ENCODE peak calls at places on chromosomes 3 and 15, in ten cellular contexts. D, W, R, L, F, I, E, V, M and G are unnamed samples.

GRCh38 chr3:136750209-136750921 is 1.8 kb downstream of the STAG1 start:
- DNase-seq in W (no peak), F (no peak), L (no peak), D (no peak), E (no peak), I (no peak), V (no peak), M (no peak), R (no peak), G (peak; percentile 35)

GRCh38 chr15:100731259-100732156 is 129.1 kb downstream of the ASB7 start:
- DNase-seq in E (no peak), R (no peak), L (no peak), F (no peak), V (no peak), I (no peak), M (no peak), D (no peak), W (no peak), G (no peak)

GRCh38 chr3:13504161-13504831 is 24.2 kb downstream of the HDAC11 start:
- DNase-seq in R (no peak), L (no peak), I (no peak), F (no peak), W (no peak), D (no peak), M (no peak), E (peak; percentile 36), V (no peak), G (peak; percentile 76)

GRCh38 chr15:83380682-83381081 is 66.5 kb upstream of the SH3GL3 start:
- DNase-seq in I (no peak), M (peak; percentile 21), F (peak; percentile 31), D (no peak), E (no peak), V (peak; percentile 84), L (peak; percentile 45), W (peak; percentile 7), R (peak; percentile 15), G (peak; percentile 42)

GRCh38 chr3:189786479-189787064 is 155.4 kb downstream of the TP63 start:
- DNase-seq in I (no peak), M (no peak), R (no peak), D (no peak), E (no peak), W (no peak), V (no peak), F (no peak), L (no peak), G (no peak)

GRCh38 chr3:183966361-183966791 is 51.3 kb downstream of the ABCC5 start:
- DNase-seq in F (no peak), D (no peak), E (no peak), W (no peak), R (no peak), V (peak; percentile 2), I (no peak), M (no peak), L (peak; percentile 71), G (no peak)

GRCh38 chr15:78681306-78682012 is 40.4 kb upstream of the CHRNB4 start:
- DNase-seq in V (no peak), I (no peak), D (no peak), M (no peak), R (no peak), F (no peak), L (no peak), W (no peak), E (no peak), G (no peak)

GRCh38 chr3:27357665-27358258 is 11.4 kb downstream of the NEK10 start:
- DNase-seq in F (peak; percentile 32), V (peak; percentile 38), W (no peak), M (peak; percentile 25), L (peak; percentile 57), D (peak; percentile 51), I (peak; percentile 56), E (no peak), R (peak; percentile 28), G (peak; percentile 67)

GRCh38 chr3:10753964-10754363 is 62.1 kb upstream of the SLC6A11 start:
- DNase-seq in F (peak; percentile 44), V (peak; percentile 49), E (peak; percentile 63), D (no peak), M (peak; percentile 32), R (peak; percentile 21), W (no peak), I (no peak), L (peak; percentile 66), G (peak; percentile 31)

GRCh38 chr3:18443670-18444596 is 18.8 kb upstream of the SATB1 start:
- DNase-seq in V (no peak), W (no peak), F (no peak), L (peak; percentile 57), I (no peak), R (no peak), D (no peak), E (peak; percentile 50), M (no peak), G (no peak)

GRCh38 chr15:43799209-43799944 is 643 bp downstream of the SERINC4 start:
- DNase-seq in L (no peak), V (no peak), F (no peak), M (no peak), I (no peak), W (no peak), E (no peak), D (no peak), R (no peak), G (no peak)

DNA sequence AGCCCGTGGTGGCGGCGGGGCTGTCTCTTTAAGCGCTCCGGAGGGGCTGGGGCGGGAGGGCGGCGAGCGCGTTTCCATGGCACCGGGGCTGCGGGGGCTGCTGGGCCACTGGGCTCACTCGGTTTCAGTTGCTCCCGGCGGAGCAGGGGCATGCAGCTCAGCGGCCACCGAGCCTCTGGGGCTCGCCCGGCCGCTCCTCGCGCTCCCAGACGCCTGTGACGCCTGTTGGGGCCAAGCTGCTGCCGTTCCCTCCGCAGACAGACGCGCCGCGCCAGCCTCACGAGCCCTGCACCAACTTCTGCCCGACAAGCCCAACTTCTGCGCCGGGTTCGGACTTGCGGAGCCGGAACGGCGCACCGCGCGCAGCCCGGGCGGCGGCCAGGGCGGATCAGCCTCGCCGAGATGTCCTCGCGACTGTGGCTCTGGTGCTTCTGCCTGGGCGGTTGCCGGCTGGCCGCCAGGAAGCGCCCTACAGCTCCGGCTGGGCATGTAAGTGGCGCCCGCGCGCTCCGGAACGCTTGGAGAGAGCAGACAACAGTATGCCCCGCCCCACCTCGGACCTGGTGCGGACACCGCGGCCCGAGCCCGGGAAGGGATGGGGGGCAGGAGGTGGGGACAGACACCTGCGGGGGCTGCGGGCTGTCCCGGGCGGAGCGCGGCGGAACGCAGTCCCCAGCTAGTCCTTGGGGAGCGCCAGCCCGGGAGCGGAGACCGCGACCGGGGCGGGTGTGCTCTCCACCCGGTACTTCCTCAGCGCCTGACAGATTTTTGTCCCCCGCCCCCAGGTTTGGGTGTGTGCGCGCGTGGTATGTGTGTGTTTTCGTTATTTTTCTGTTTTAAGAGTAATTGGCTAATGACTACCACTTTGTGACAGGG is 154.1 kb upstream of the GOLIM4 start:
- DNase-seq in L (peak; percentile 77), F (peak; percentile 51), M (peak; percentile 50), I (peak; percentile 77), V (peak; percentile 74), W (peak; percentile 16), E (peak; percentile 82), D (peak; percentile 55), R (peak; percentile 73), G (peak; percentile 79)
- TF ChIP-seq CTCF in L (no peak), F (peak; percentile 33), M (no peak), I (no peak), V (no peak), W (peak; percentile 23), E (peak; percentile 10), D (no peak), R (peak; percentile 29), G (peak; percentile 48)

GRCh38 chr15:92021765-92022164 is 168.3 kb downstream of the SLCO3A1 start:
- DNase-seq in M (no peak), E (no peak), D (no peak), W (no peak), F (no peak), L (no peak), V (no peak), R (no peak), I (no peak), G (no peak)
- H3K4me3 ChIP-seq in M (no peak overlapping the region), E (no peak overlapping the region), D (no peak overlapping the region), W (no peak overlapping the region), F (no peak overlapping the region), L (no peak overlapping the region), V (no peak overlapping the region), R (no peak overlapping the region), I (no peak overlapping the region), G (no peak overlapping the region)

GRCh38 chr3:160842021-160843005 is 86.3 kb downstream of the PPM1L start:
- DNase-seq in I (no peak), D (no peak), M (no peak), F (no peak), E (no peak), V (no peak), R (no peak), W (no peak), L (no peak), G (no peak)

GRCh38 chr3:160841455-160841854 is 85.4 kb downstream of the PPM1L start:
- DNase-seq in I (no peak), D (no peak), M (no peak), L (no peak), W (no peak), V (no peak), E (no peak), F (no peak), R (no peak), G (no peak)

GRCh38 chr3:160840590-160840989 is 84.6 kb downstream of the PPM1L start:
- DNase-seq in E (no peak), M (no peak), V (no peak), I (no peak), D (no peak), F (no peak), W (no peak), R (no peak), L (no peak), G (no peak)

DNA sequence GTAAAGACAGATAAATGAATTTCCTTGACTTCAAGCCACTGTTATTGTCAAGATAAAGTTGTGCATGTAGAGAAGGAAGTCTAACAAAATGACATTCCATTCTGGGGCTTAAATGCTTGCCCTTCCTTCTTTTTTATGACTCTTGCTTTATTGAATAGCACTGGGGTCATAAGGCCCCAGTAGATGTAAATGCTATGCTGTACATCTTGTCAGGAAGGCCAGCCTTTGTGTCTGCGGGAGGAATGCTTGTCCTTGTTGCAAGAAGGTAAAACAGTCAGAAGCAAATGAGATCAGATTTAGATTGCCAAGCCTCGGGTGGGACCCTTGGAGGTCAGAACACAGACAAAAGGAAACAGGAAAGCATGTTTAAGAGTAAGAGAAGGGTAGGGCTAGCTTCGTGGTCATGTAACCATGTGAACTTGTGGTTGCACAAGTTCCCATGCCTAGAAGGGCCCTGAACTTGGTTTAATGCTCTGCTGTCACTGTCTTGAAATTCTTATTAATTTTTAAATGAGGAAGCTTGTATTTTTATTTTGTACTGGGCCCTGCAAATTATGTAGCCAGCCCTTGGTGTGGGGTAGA is 81.5 kb downstream of the PPM1L start:
- DNase-seq in V (no peak), E (no peak), I (no peak), F (no peak), D (peak; percentile 23), M (no peak), W (no peak), R (no peak), L (no peak), G (no peak)
- TF ChIP-seq CTCF in V (no peak), E (no peak), I (no peak), F (no peak), D (no peak), M (no peak), W (no peak), R (no peak), L (no peak), G (no peak)

DNA sequence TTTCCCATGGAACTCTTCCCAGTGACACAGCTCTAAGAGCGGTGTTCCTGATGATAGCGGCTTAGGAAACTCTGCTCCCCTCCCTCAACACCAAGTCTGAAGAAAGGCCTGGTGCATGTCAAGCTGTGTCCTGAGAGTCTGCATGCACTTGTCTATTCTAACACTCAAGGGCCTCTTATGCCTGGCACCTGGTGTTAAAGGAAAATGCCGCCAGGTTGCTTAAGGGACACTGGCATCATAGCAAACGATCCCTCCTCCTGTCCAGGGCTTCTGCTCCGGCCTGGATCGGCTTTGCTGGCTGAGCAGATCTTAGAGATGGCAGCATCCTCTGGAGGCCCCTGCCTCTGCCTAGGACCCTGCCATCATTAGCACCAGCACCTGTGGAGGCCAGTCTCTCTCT is 121.7 kb downstream of the MEGF11 start:
- DNase-seq in W (no peak), R (no peak), E (no peak), D (no peak), L (peak; percentile 5), F (no peak), V (no peak), I (peak; percentile 34), M (no peak), G (no peak)
- H3K4me3 ChIP-seq in W (no peak overlapping the region), R (no peak overlapping the region), E (no peak overlapping the region), D (no peak overlapping the region), L (no peak overlapping the region), F (no peak overlapping the region), V (no peak overlapping the region), I (no peak overlapping the region), M (no peak overlapping the region), G (no peak overlapping the region)